ENCODE peak calls at places on chromosomes 4 and X, in six cellular contexts. E is A549, V is choroid plexus epithelial cell, I is neural progenitor cell, M is K562, N is suprapubic skin. D is an unnamed sample.

GRCh38 chr4:185708348-185708747 is 103.6 kb downstream of the SORBS2 start:
- DNase-seq in E (no peak), V (peak; percentile 65), I (no peak), M (no peak), N (no peak), D (no peak)

GRCh38 chr4:99633772-99634171 is 23.9 kb downstream of the C4orf54 start:
- DNase-seq in E (no peak), V (no peak), I (no peak), M (no peak), N (no peak), D (no peak)

GRCh38 chr4:141275834-141276233 is 55.1 kb downstream of the ZNF330 start:
- DNase-seq in E (no peak), V (peak; percentile 44), I (no peak), M (no peak), N (no peak), D (no peak)

GRCh38 chr4:38144029-38144428 is 183.8 kb downstream of the PTTG2 start:
- DNase-seq in E (no peak), V (no peak), I (no peak), M (no peak), N (no peak), D (no peak)

GRCh38 chrX:149129767-149130166 is 375.3 kb downstream of the IDS start:
- DNase-seq in E (no peak), V (peak; percentile 22), I (no peak), M (no peak), N (no peak), D (no peak)

GRCh38 chr4:118904935-118905334 is 16.3 kb downstream of the SYNPO2 start:
- DNase-seq in E (no peak), V (peak; percentile 75), I (no peak), M (no peak), N (no peak), D (no peak)

GRCh38 chr4:108070775-108071174 is 81.1 kb downstream of the HADH start:
- DNase-seq in E (no peak), V (no peak), I (no peak), M (no peak), N (no peak), D (no peak)

GRCh38 chr4:78517050-78517652 is 34.4 kb upstream of the ANXA3 start:
- DNase-seq in E (peak; percentile 7), V (peak; percentile 67), I (peak; percentile 54), M (peak; percentile 18), N (no peak), D (no peak)

DNA sequence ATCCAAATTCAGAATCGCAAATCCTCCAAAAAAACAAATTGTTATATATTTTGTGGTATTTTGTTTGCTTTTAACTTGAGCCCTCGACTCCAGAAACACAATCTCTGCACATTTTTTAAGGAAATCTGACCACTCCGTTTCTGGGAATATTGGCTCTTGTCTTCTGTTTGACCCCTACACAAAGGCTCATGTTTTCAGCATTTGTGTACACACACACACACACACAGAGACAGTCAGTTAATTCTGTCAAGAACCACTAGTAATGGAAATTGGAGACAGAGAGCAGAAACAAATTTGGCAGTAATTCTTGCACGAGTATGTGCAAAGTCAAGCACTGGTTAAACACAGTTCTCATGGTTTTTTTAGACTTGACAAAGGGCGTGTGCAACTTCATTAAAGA is 115.4 kb downstream of the AFAP1 start:
- DNase-seq in E (no peak), V (peak; percentile 83), I (no peak), M (no peak), N (no peak), D (no peak)
- TF ChIP-seq CTCF in E (no peak), V (no peak), I (no peak), M (no peak), N (no peak), D (no peak)

DNA sequence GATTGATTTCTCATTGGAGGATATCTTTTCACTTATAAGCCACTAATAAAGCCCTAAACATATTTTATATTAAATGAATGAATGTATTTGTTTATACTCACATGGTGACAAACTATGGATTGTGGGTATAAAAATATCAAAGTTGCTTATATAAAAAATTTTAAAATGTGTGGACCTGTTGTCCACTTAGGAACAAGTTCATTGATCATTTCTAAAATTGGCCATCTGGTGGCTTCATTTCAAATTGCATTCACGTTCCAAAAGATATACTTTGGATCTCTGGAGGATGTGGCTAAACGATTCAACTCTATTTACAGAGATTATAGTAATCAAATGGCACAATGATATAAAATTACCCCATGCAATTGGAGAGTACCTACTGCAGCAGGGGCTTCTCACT is 32.5 kb downstream of the FSTL5 start:
- DNase-seq in E (no peak), V (peak; percentile 46), I (no peak), M (no peak), N (no peak), D (peak; percentile 4)
- TF ChIP-seq CTCF in E (peak; percentile 17), V (peak; percentile 48), I (peak; percentile 36), M (no peak), N (no peak), D (no peak)

GRCh38 chr4:47490550-47490949 is 5.5 kb downstream of the ATP10D start:
- DNase-seq in E (peak; percentile 9), V (peak; percentile 62), I (peak; percentile 50), M (no peak), N (no peak), D (no peak)
- TF ChIP-seq CTCF in E (no peak), V (peak; percentile 61), I (peak; percentile 54), M (peak; percentile 38), N (peak; percentile 36), D (no peak)

GRCh38 chrX:48102874-48103374 is 27.5 kb upstream of the SPACA5B start:
- DNase-seq in E (no peak), V (no peak), I (no peak), M (no peak), N (no peak), D (no peak)

DNA sequence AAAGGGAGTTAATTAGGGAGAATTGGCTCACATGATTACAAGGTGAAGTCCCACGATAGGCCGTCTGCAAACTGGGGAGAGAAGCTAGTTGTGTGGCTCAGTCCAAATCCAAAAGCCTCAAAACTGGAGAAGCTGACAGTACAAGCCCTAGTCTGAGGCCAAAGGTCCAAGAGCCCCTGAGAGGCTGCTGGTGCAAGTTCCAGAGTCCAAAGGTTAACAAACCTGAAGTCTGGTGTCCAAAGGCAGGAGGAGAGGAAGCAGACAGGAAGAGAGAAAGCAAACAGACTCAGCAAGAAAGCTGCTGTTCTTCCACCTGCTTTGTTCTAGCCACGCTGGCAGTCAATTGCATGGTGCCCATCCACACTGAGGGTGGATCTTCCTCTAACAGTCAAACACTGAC is 29.0 kb upstream of the SPACA5B start:
- DNase-seq in E (no peak), V (no peak), I (no peak), M (no peak), N (no peak), D (no peak)
- TF ChIP-seq CTCF in E (no peak), V (no peak), I (no peak), M (no peak), N (no peak), D (no peak)

DNA sequence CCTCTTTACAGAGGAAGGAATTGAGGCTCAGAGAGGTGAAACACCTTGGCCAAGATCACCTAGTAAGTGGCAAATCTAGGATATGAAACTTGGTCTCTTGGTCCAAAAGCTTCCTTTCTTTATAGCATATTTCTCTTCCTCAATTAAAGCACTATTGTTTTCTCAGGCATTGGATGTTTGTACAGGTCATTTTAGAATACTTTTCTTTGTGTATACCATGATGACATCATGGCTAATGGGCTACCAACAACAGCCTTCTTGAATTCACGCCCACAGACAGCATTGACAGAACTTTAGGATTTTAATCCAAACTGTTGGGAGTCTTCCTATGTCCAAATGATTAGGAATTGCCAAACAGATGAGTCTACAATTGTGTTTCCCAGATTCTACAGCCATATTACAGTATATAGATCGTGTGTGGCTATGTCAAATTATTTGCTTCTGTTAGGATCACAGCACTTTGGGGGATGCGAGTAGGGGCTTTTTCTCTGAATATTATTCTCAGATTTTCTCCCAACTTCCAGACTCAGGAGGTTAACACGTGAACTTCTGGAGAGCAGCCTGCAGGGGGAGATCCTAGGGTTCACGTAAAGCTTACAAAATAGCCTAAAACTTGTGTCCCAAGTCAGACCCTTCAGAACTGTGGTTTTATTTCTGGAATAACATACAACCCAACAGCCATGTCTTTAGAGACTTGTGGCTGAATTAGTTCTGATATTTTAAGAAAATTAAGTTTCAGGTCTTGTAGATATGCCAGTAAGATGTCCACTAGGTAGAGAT is 191.8 kb downstream of the SHROOM3 start:
- DNase-seq in E (peak; percentile 20), V (peak; percentile 54), I (no peak), M (no peak), N (no peak), D (no peak)
- TF ChIP-seq CTCF in E (no peak), V (peak; percentile 68), I (peak; percentile 50), M (peak; percentile 25), N (no peak), D (no peak)

GRCh38 chr4:16197842-16198241 is 28.4 kb downstream of the TAPT1 start:
- DNase-seq in E (no peak), V (no peak), I (no peak), M (no peak), N (no peak), D (no peak)

GRCh38 chr4:16198271-16198670 is 28.0 kb downstream of the TAPT1 start:
- DNase-seq in E (no peak), V (no peak), I (no peak), M (no peak), N (no peak), D (no peak)

GRCh38 chr4:16199132-16199531 is 27.1 kb downstream of the TAPT1 start:
- DNase-seq in E (no peak), V (peak; percentile 67), I (peak; percentile 15), M (no peak), N (no peak), D (no peak)

GRCh38 chr4:16195209-16195608 is 31.1 kb downstream of the TAPT1 start:
- DNase-seq in E (no peak), V (no peak), I (no peak), M (no peak), N (no peak), D (no peak)

GRCh38 chr4:16196482-16197393 is 29.5 kb downstream of the TAPT1 start:
- DNase-seq in E (peak; percentile 8), V (peak; percentile 86), I (peak; percentile 76), M (no peak), N (no peak), D (peak; percentile 29)
- TF ChIP-seq CTCF in E (peak; percentile 46), V (peak; percentile 59), I (peak; percentile 58), M (no peak), N (no peak), D (no peak)

GRCh38 chr4:2441393-2442174 is 22.8 kb downstream of the CFAP99 start:
- DNase-seq in E (peak; percentile 68), V (peak; percentile 70), I (peak; percentile 81), M (peak; percentile 96), N (no peak), D (peak; percentile 70)
- TF ChIP-seq CTCF in E (peak; percentile 54), V (peak; percentile 87), I (peak; percentile 76), M (peak; percentile 99), N (peak; percentile 8), D (peak; percentile 55)